ENCODE peak calls at places on chromosomes 11 and 22, in eight cellular contexts. X, O, Y, K, M, J, H and G are unnamed samples.

GRCh38 chr22:25804676-25805075 is 62.7 kb downstream of the MYO18B start:
- DNase-seq in X (no peak), O (no peak), Y (no peak), K (no peak), M (no peak), J (no peak), H (no peak), G (no peak)

GRCh38 chr11:208177-208916 is 839 bp downstream of the RIC8A start:
- DNase-seq in X (peak; percentile 73), O (no peak), Y (peak; percentile 56), K (peak; percentile 85), M (peak; percentile 94), J (peak; percentile 76), H (peak; percentile 74), G (peak; percentile 73)

GRCh38 chr11:5364214-5364613 is 12.9 kb downstream of the OR51B6 start:
- DNase-seq in X (no peak), O (peak; percentile 83), Y (no peak), K (no peak), M (no peak), J (no peak), H (peak; percentile 96), G (no peak)

GRCh38 chr11:24589064-24589463 is 92.2 kb downstream of the LUZP2 start:
- DNase-seq in X (no peak), O (no peak), Y (no peak), K (no peak), M (no peak), J (no peak), H (no peak), G (no peak)

GRCh38 chr11:83044958-83045712 is 26.6 kb downstream of the RAB30 start:
- DNase-seq in X (peak; percentile 1), O (peak; percentile 65), Y (no peak), K (no peak), M (peak; percentile 39), J (no peak), H (peak; percentile 93), G (no peak)

GRCh38 chr11:93570759-93571413 is 27.7 kb upstream of the SMCO4 start:
- DNase-seq in X (no peak), O (peak; percentile 36), Y (no peak), K (peak; percentile 15), M (no peak), J (no peak), H (peak; percentile 74), G (no peak)

GRCh38 chr11:120339394-120339890 is 3.2 kb downstream of the ARHGEF12 start:
- DNase-seq in X (no peak), O (no peak), Y (no peak), K (no peak), M (no peak), J (no peak), H (peak; percentile 53), G (no peak)

GRCh38 chr11:63765688-63766241 is 2.8 kb downstream of the ZFTA start:
- DNase-seq in X (no peak), O (no peak), Y (no peak), K (peak; percentile 51), M (no peak), J (no peak), H (no peak), G (no peak)

GRCh38 chr11:114147389-114148382 is 88.2 kb downstream of the ZBTB16 start:
- DNase-seq in X (no peak), O (no peak), Y (no peak), K (no peak), M (no peak), J (no peak), H (peak; percentile 93), G (no peak)

GRCh38 chr22:29343313-29343805 is 27.9 kb upstream of the RASL10A start:
- DNase-seq in X (no peak), O (no peak), Y (no peak), K (no peak), M (no peak), J (no peak), H (peak; percentile 77), G (no peak)

GRCh38 chr22:49592780-49593501 is 234.7 kb downstream of the BRD1 start:
- DNase-seq in X (no peak), O (no peak), Y (no peak), K (no peak), M (no peak), J (no peak), H (no peak), G (no peak)

GRCh38 chr11:101914349-101914736 is 467 bp upstream of the CEP126 start:
- DNase-seq in X (no peak), O (no peak), Y (peak; percentile 24), K (no peak), M (no peak), J (no peak), H (peak; percentile 35), G (no peak)

GRCh38 chr11:60281482-60281881 is 1.0 kb downstream of the MS4A4A start:
- DNase-seq in X (no peak), O (no peak), Y (no peak), K (no peak), M (no peak), J (no peak), H (no peak), G (no peak)

GRCh38 chr11:130042093-130042591 is 27.6 kb upstream of the APLP2 start:
- DNase-seq in X (no peak), O (peak; percentile 87), Y (no peak), K (no peak), M (no peak), J (no peak), H (peak; percentile 99), G (no peak)

GRCh38 chr11:69939551-69940245 is 120.5 kb upstream of the FGF3 start:
- DNase-seq in X (no peak), O (no peak), Y (no peak), K (peak; percentile 76), M (no peak), J (no peak), H (no peak), G (no peak)

GRCh38 chr11:23192256-23192655 is 332.0 kb upstream of the CCDC179 start:
- DNase-seq in X (no peak), O (peak; percentile 24), Y (no peak), K (no peak), M (no peak), J (no peak), H (peak; percentile 81), G (no peak)